ENCODE peak calls at places on chromosomes 7 and 10, in four cellular contexts. F is adrenal gland; J is CD8-positive, alpha-beta T cell; M is spleen. V is an unnamed sample.

GRCh38 chr7:47195641-47196040 is 386.3 kb downstream of the TNS3 start:
- DNase-seq in F (no peak), J (no peak), M (no peak), V (no peak)

GRCh38 chr7:149783386-149784250 is 10.2 kb upstream of the ZNF467 start:
- DNase-seq in F (no peak), J (no peak), M (no peak), V (no peak)

GRCh38 chr7:132500727-132501410 is 75.4 kb downstream of the PLXNA4 start:
- DNase-seq in F (peak; percentile 85), J (no peak), M (peak; percentile 55), V (peak; percentile 82)

GRCh38 chr7:2497500-2498336 is 21.5 kb upstream of the GRIFIN start:
- DNase-seq in F (no peak), J (no peak), M (no peak), V (no peak)

GRCh38 chr7:155517969-155518368 is 28.4 kb downstream of the CNPY1 start:
- DNase-seq in F (no peak), J (no peak), M (no peak), V (no peak)

GRCh38 chr7:32536585-32536984 is 41.3 kb downstream of the AVL9 start:
- DNase-seq in F (peak; percentile 11), J (no peak), M (no peak), V (no peak)

GRCh38 chr10:100653957-100654834 is 91.2 kb upstream of the PAX2 start:
- DNase-seq in F (peak; percentile 35), J (no peak), M (peak; percentile 68), V (no peak)

GRCh38 chr7:2530076-2530967 is 10.7 kb downstream of the LFNG start:
- DNase-seq in F (peak; percentile 51), J (peak; percentile 64), M (peak; percentile 95), V (peak; percentile 28)

GRCh38 chr10:47059606-47060311 is 148.5 kb downstream of the PTPN20 start:
- DNase-seq in F (no peak), J (no peak), M (peak; percentile 69), V (no peak)

GRCh38 chr7:134963031-134963430 is 23.3 kb upstream of the AGBL3 start:
- DNase-seq in F (no peak), J (no peak), M (no peak), V (no peak)

GRCh38 chr10:95236068-95236903 is 42.2 kb downstream of the ACSM6 start:
- DNase-seq in F (no peak), J (no peak), M (no peak), V (no peak)

GRCh38 chr10:120982507-120982906 is 131.3 kb downstream of the WDR11 start:
- DNase-seq in F (no peak), J (no peak), M (no peak), V (no peak)

GRCh38 chr10:93039110-93039509 is 21.5 kb upstream of the CYP26C1 start:
- DNase-seq in F (no peak), J (no peak), M (no peak), V (no peak)

GRCh38 chr7:80240265-80241025 is 105.8 kb downstream of the GNAI1 start:
- DNase-seq in F (no peak), J (no peak), M (no peak), V (no peak)

GRCh38 chr10:18473424-18474110 is 177.8 kb downstream of the NSUN6 start:
- DNase-seq in F (peak; percentile 71), J (no peak), M (no peak), V (peak; percentile 51)

GRCh38 chr10:119198438-119198837 is 8.9 kb upstream of the GRK5 start:
- DNase-seq in F (peak; percentile 50), J (no peak), M (no peak), V (no peak)

GRCh38 chr7:15783971-15784693 is 97.6 kb upstream of the MEOX2 start:
- DNase-seq in F (no peak), J (no peak), M (no peak), V (no peak)

GRCh38 chr10:69815099-69815498 is 13.4 kb downstream of the COL13A1 start:
- DNase-seq in F (no peak), J (no peak), M (no peak), V (no peak)

GRCh38 chr7:93690021-93690420 is 115.5 kb upstream of the CALCR start:
- DNase-seq in F (no peak), J (no peak), M (no peak), V (no peak)

GRCh38 chr7:152891160-152891621 is 131.6 kb downstream of the ACTR3B start:
- DNase-seq in F (no peak), J (no peak), M (peak; percentile 70), V (no peak)

GRCh38 chr10:110802090-110802489 is 69.6 kb upstream of the PDCD4 start:
- DNase-seq in F (no peak), J (no peak), M (no peak), V (no peak)

GRCh38 chr7:81684513-81685262 is 85.2 kb downstream of the HGF start:
- DNase-seq in F (peak; percentile 93), J (no peak), M (peak; percentile 59), V (peak; percentile 96)

GRCh38 chr7:88331322-88331721 is 24.6 kb upstream of the STEAP4 start:
- DNase-seq in F (no peak), J (no peak), M (no peak), V (no peak)

GRCh38 chr7:98418636-98419315 is 17.9 kb upstream of the BAIAP2L1 start:
- DNase-seq in F (peak; percentile 89), J (no peak), M (peak; percentile 32), V (no peak)

GRCh38 chr7:118195837-118196474 is 12.0 kb downstream of the LSM8 start:
- DNase-seq in F (peak; percentile 82), J (no peak), M (no peak), V (peak; percentile 28)

GRCh38 chr7:4613855-4614548 is 68.1 kb upstream of the FOXK1 start:
- DNase-seq in F (peak; percentile 14), J (no peak), M (no peak), V (peak; percentile 49)

DNA sequence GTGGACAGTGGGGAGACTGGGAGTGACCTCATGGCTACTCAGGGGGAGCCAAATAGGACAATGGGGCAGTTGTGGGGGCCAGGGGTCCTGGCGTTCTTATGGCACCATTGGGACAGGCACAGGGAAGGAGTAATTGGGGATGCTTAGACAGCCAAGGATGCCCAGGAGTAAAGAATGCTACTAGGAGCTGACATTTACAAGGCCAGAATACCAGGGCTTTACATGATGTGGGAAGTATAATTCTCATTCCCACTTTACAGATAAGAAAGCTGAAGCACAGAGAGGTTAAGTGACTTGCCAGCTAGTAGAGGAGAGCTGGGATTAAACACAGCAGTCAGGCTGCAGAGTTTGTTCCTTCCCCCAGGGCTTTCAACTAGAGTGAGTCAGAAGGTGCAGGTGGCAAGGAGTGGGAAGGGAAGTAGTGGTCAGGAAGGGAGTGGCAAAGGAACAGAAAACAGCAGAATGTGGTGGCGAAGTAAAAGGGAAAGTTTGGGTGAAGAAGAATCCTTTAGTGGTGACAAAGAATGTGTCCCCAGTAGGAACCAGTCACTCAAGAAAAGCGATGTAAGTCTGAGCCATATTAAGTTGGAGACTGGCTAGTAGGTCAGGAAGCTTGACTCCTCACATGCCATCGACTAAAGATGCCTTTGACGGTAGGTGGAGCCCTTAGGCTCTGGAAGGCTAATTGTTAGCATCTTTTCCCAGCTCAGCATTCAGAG is 32.8 kb downstream of the CPVL start:
- DNase-seq in F (no peak), J (no peak), M (no peak), V (no peak)
- TF ChIP-seq CTCF in F (peak; percentile 16), J (no peak), M (peak; percentile 25), V (peak; percentile 39)

GRCh38 chr10:102610499-102610898 is 33.8 kb upstream of the TRIM8 start:
- DNase-seq in F (no peak), J (no peak), M (no peak), V (no peak)

GRCh38 chr10:102605712-102606111 is 38.6 kb upstream of the TRIM8 start:
- DNase-seq in F (no peak), J (no peak), M (no peak), V (no peak)

GRCh38 chr10:102611514-102612095 is 32.7 kb upstream of the TRIM8 start:
- DNase-seq in F (no peak), J (no peak), M (no peak), V (no peak)

GRCh38 chr10:102604379-102604960 is 39.8 kb upstream of the TRIM8 start:
- DNase-seq in F (peak; percentile 67), J (no peak), M (no peak), V (no peak)

DNA sequence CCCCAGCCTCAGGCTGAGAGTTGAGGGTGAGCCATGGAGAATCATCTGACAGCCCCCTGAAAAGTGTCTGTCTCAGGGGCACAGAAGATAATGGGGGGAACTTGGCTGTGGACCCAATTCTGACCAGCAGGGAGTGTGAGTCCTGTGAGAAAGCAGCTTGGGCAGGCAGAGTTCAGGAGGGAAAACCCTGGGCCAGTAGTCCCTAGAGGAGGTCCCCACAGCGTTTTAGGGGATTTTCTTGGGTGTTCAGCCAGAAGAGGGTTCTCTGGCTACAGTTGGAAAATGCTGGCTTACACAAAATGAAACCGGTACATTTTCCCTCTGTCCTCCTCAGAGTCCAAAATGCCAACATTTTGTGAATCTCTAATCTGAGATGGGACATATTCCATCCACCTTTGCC is 35.8 kb upstream of the TRIM8 start:
- DNase-seq in F (no peak), J (no peak), M (no peak), V (no peak)
- TF ChIP-seq CTCF in F (no peak), J (no peak), M (no peak), V (no peak)

DNA sequence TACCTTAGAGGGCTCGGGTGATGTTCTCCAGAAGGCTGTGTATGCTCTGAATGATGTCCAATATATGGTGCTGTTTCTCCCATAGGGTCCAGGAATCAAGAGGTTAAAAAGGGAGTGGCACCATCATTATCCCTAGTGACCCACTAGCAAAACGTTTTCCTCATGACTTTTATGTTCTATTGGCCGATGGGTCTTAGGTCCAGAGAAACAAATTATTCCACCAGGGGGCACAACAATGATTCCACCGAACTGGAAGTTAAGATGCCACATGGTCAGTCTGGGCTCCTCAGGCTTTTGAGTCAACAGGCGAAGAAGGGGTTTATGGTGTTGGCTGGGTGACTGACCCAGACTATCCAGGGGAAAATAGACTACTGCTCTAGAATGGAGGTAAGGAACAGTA is 256.1 kb downstream of the COBL start:
- DNase-seq in F (no peak), J (no peak), M (no peak), V (no peak)
- TF ChIP-seq CTCF in F (no peak), J (no peak), M (no peak), V (no peak)

GRCh38 chr10:43393606-43394360 is 15.2 kb downstream of the HNRNPF start:
- DNase-seq in F (no peak), J (no peak), M (peak; percentile 54), V (no peak)

GRCh38 chr10:43390333-43390732 is 18.7 kb downstream of the HNRNPF start:
- DNase-seq in F (no peak), J (no peak), M (peak; percentile 22), V (no peak)

GRCh38 chr10:43389867-43390266 is 18.4 kb downstream of the FXYD4 start:
- DNase-seq in F (peak; percentile 40), J (no peak), M (peak; percentile 35), V (no peak)

GRCh38 chr10:43392757-43393156 is 16.2 kb downstream of the HNRNPF start:
- DNase-seq in F (no peak), J (no peak), M (peak; percentile 11), V (no peak)

GRCh38 chr10:43390791-43391190 is 18.2 kb downstream of the HNRNPF start:
- DNase-seq in F (peak; percentile 62), J (no peak), M (peak; percentile 48), V (no peak)
- TF ChIP-seq CTCF in F (peak; percentile 61), J (peak; percentile 55), M (peak; percentile 54), V (peak; percentile 43)

GRCh38 chr7:104548861-104549260 is 220.5 kb downstream of the LHFPL3 start:
- DNase-seq in F (no peak), J (no peak), M (no peak), V (no peak)
- TF ChIP-seq CTCF in F (no peak), J (no peak), M (no peak), V (no peak)

V was measured in heart left ventricle.